ENCODE peak calls at places on chromosomes 2 and 18, in ten cellular contexts. V is aorta; P is A549; A is small intestine; X is astrocyte; H is pancreas; Y is CD8-positive, alpha-beta memory T cell; O is CD8-positive, alpha-beta T cell; D is stomach; U is right lobe of liver. W is an unnamed sample. For H3K4me1, the result is how much of the 10 kb centered on the place peaks cover.

GRCh38 chr2:225788571-225788970 is 389.1 kb downstream of the NYAP2 start:
- DNase-seq in D (no peak), O (no peak), Y (no peak), U (no peak), V (no peak), X (no peak), A (no peak), P (no peak), H (no peak), W (no peak)

GRCh38 chr2:213104089-213104902 is 47.1 kb downstream of the IKZF2 start:
- DNase-seq in V (no peak), P (no peak), Y (peak), X (peak), O (no peak), U (no peak), A (no peak), D (no peak), H (no peak), W (no peak)

GRCh38 chr18:55365342-55365741 is 222.7 kb downstream of the TCF4 start:
- DNase-seq in D (no peak), P (no peak), X (no peak), O (no peak), Y (no peak), V (no peak), U (no peak), A (no peak), H (no peak), W (no peak)

GRCh38 chr2:224594840-224595239 is 9.7 kb upstream of the CUL3 start:
- DNase-seq in H (no peak), U (no peak), O (no peak), X (no peak), Y (no peak), P (no peak), V (no peak), D (no peak), A (no peak), W (no peak)

GRCh38 chr2:20450201-20451108 is 3.6 kb downstream of the RHOB start:
- DNase-seq in P (peak), V (peak), Y (no peak), H (no peak), O (no peak), X (peak), U (peak), D (peak), A (peak), W (no peak)

GRCh38 chr18:46712406-46712805 is 44.4 kb downstream of the ST8SIA5 start:
- DNase-seq in D (no peak), A (no peak), X (peak), P (no peak), O (no peak), Y (no peak), U (no peak), V (no peak), H (no peak), W (no peak)

GRCh38 chr2:100799701-100800100 is 20.2 kb upstream of the NPAS2 start:
- DNase-seq in H (no peak), O (no peak), X (no peak), U (no peak), D (no peak), Y (no peak), P (no peak), V (no peak), A (no peak), W (no peak)

GRCh38 chr2:226911932-226912331 is 76.1 kb downstream of the RHBDD1 start:
- DNase-seq in X (peak), U (no peak), V (no peak), O (no peak), H (no peak), A (no peak), D (no peak), P (no peak), Y (no peak), W (no peak)

GRCh38 chr2:9420495-9420894 is 2.8 kb downstream of the ITGB1BP1 start:
- DNase-seq in O (no peak), P (no peak), U (no peak), D (no peak), V (no peak), X (no peak), H (no peak), A (no peak), Y (no peak), W (no peak)

DNA sequence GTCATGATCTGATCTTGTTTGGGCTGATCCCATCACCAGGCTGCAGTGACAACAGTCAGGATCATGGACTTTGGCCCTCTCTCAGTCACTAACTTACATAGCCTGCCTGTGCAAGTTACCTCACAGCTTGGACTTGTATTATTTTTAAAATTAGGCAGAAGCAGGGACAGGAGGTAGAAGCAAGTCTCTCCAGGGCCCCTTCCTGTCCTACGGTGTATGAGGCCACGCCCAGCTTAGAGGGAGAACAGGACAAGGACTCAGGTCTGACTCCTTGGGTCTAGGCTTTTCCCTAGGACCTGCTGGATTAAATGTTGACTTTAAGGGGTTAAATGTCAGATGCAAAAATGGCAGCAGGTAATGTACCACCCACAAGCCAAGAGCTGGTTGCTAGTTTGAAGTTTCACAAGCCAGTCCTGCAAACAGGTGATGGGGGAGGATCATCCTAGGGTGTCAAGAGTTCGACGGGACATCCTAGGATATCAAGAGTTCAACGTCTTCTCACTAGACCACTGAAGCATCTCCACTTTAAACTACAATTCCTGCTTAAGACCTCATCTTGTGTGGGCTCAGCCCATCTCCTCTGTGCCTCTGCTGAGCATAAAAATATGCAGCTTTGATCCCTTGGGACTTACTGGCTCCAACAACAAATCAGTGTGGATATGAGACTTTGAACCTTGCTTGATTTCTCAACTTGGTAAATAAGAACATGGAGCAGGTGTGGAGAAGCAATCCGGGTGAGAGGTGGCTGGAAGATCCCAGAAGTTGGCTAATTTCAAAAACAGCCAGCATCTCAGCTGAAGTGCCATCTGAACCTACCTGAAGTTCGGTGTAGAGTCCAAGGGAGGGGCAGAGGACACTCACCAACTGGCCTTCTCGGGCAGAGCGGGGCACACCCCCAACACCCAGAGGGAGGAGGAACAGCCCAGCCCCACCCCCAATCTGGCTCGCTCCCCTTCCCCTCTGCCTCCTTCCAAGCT is 39.5 kb downstream of the SFXN5 start:
- DNase-seq in V (no peak), U (peak), X (no peak), D (no peak), O (no peak), Y (no peak), A (peak), P (peak), H (no peak), W (no peak)
- H3K4me1 ChIP-seq in V (under half), U (under half), X (under half), D (under half), O (under half), Y (under half), A (under half), P (under half), H (under half), W (under half)

DNA sequence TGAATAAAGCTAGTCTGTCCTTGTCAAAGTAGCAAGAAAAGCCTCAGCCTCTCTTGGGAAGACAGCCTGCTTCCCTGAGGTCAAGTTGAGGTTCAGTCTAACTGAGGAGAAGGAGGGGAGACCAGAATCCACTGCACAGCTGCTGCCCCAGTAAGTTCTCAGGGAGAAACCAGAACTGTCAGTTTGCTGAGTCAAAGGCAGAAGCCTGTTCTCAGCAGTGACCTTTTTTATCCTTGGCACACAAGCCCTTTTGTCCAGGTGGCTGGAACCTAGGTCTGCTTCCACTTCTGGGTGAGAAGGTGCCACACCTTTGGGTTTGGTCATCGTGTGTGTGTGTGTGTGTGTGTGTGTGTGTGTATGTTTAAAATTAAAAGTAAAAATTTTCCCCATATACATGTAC is 15.1 kb downstream of the INPP4A start:
- DNase-seq in H (no peak), P (no peak), D (peak), A (no peak), V (no peak), O (no peak), Y (no peak), U (peak), X (no peak), W (no peak)
- H3K4me1 ChIP-seq in H (under half), P (half or more), D (under half), A (under half), V (under half), O (half or more), Y (half or more), U (under half), X (under half), W (half or more)

GRCh38 chr2:191023235-191023679 is 9.3 kb upstream of the STAT1 start:
- DNase-seq in Y (peak), O (no peak), V (no peak), H (no peak), A (peak), U (no peak), D (no peak), P (no peak), X (no peak), W (no peak)

GRCh38 chr2:191025155-191025554 is 11.2 kb upstream of the STAT1 start:
- DNase-seq in O (no peak), D (no peak), P (no peak), H (no peak), A (no peak), U (no peak), V (no peak), X (no peak), Y (no peak), W (no peak)

GRCh38 chr2:191030521-191031154 is 16.7 kb upstream of the STAT1 start:
- DNase-seq in A (peak), H (peak), U (no peak), X (peak), Y (peak), D (no peak), V (no peak), O (peak), P (peak), W (peak)

GRCh38 chr2:191029280-191029908 is 15.4 kb upstream of the STAT1 start:
- DNase-seq in X (no peak), Y (no peak), A (no peak), O (no peak), U (no peak), H (no peak), D (no peak), V (no peak), P (no peak), W (peak)

DNA sequence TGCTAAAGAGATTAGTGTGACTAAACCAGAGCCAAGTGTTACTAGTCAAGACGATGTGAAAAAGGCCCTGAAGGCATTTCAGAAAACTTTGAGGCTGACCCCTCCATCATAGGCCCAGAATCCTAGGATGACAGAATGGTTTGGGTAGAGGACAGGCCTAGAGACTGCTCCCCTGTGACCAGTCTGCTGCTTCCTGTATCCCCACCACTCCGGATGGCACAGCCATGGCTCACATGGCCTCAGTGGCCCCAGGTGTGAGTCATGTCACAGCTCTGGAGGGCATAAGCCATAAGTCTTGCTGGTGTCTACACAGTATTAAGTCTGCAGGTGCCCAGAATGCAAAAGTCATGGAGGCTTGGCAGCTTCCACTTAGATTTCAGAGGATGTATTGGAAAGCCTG is 12.4 kb upstream of the STAT1 start:
- DNase-seq in D (no peak), Y (no peak), A (no peak), V (no peak), U (no peak), P (no peak), H (no peak), X (no peak), O (no peak), W (no peak)
- H3K4me1 ChIP-seq in D (under half), Y (half or more), A (under half), V (under half), U (under half), P (under half), H (under half), X (under half), O (under half), W (half or more)

GRCh38 chr18:74266161-74266560 is 25.6 kb downstream of the CYB5A start:
- DNase-seq in A (peak), V (no peak), O (no peak), U (no peak), P (peak), H (no peak), X (peak), Y (no peak), D (no peak), W (no peak)
- H3K4me1 ChIP-seq in A (under half), V (under half), O (under half), U (under half), P (under half), H (under half), X (under half), Y (under half), D (under half), W (under half)

DNA sequence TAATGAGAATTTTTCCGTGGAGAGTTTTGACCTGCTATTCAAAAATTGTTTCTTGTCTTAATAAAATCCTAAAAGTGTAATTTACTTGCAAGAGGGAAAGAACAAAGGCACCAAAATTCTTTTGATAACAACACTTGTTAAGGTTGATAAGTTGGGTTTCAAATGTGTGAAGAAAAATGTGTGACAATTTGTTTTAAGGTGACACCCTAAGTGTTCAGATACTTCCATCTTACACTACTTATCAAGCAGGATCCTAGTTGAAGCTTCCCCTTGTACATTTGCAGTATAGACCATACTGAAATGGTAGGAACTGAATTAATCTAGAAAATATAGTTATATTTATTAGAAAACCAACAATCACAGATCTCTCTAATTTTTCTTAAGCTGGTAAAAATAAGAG is 204.6 kb downstream of the ARHGAP15 start:
- DNase-seq in H (no peak), U (no peak), X (no peak), P (no peak), V (no peak), O (no peak), A (no peak), D (no peak), Y (no peak), W (no peak)
- H3K4me1 ChIP-seq in H (under half), U (under half), X (under half), P (under half), V (under half), O (under half), A (under half), D (under half), Y (under half), W (under half)

DNA sequence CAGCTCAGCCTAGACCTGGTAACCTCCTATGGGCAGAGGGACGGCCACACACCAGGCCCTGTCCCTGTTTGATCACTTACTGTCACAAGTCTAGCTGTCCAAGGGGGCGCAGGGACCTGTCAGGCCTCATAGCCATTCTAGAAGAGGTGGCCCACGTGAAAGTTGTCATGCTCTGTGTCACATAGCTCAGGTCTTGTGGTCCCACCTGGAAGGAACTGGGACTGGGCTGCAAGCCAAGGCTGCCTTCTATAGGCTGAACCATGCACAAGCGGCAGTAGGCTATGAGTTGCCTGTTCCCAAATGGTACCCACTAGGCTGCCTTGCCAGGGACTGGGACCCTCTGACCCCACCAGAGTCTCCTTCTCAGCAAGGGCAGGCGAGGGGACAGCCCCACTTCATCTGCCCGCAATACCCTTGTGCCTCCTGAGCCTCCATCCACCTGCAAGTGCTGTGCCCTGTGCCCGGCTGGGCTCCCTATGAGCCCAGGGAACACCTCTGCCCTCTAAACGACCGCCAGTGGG is 177.5 kb downstream of the ANAPC1 start:
- DNase-seq in V (no peak), X (no peak), O (no peak), H (no peak), P (no peak), Y (no peak), D (no peak), A (no peak), U (peak), W (no peak)
- H3K4me1 ChIP-seq in V (under half), X (under half), O (under half), H (under half), P (under half), Y (under half), D (under half), A (under half), U (under half), W (under half)

DNA sequence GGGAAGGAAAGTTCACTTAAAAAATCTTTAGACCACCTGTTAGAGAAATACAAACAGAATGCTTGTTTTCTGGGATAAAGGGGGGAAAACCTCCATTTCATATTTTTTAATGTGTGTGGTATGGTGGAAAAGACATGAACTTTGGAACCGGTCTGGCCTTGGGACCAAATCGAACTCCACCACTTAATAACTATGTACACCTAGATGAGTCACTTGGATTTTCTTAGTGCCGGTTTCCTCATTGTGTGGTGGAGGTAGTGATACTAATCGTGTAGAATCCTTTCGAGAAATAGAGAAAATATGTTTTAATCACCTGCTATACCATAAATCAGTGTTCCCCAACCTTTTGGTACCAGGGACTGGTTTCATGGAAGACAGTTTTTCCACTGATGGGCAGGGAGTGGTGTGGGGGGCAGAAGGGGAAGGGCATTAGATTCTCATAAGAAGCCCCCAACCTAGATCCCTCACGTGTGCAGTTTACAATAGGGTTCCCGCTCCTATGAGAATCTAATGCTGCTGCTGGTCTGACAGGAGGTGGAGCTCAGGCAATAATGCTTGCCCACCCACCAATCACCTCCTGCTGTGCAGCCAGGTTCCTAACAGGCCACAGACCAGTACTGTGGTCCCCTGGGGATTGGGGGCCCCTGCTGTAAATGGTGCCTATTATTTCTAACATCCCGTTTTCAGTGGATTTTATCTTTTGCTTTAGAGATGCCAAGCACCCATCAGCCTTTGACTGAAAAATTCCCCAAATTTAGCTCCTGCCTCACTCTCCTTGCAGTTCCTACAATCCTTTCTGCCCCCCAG is 308.8 kb downstream of the PRKCE start:
- DNase-seq in A (peak), P (peak), D (no peak), H (no peak), Y (no peak), U (no peak), X (no peak), V (no peak), O (no peak), W (no peak)
- H3K4me1 ChIP-seq in A (under half), P (half or more), D (under half), H (under half), Y (under half), U (under half), X (under half), V (under half), O (under half), W (under half)

GRCh38 chr2:134924912-134925311 is 6.3 kb downstream of the CCNT2 start:
- DNase-seq in V (no peak), Y (no peak), U (no peak), O (no peak), D (no peak), H (no peak), X (no peak), P (no peak), A (peak), W (no peak)
- H3K4me1 ChIP-seq in V (under half), Y (half or more), U (under half), O (half or more), D (half or more), H (half or more), X (under half), P (half or more), A (under half), W (under half)

GRCh38 chr2:85737961-85738360 is 15.8 kb upstream of the ATOH8 start:
- DNase-seq in X (no peak), H (no peak), V (no peak), O (no peak), U (no peak), Y (no peak), P (no peak), A (no peak), D (no peak), W (no peak)

GRCh38 chr2:85735691-85736090 is 18.1 kb upstream of the ATOH8 start:
- DNase-seq in V (no peak), P (no peak), D (no peak), X (no peak), A (no peak), O (no peak), U (no peak), Y (no peak), H (no peak), W (no peak)

GRCh38 chr2:85734942-85735608 is 18.7 kb upstream of the ATOH8 start:
- DNase-seq in V (no peak), Y (no peak), U (no peak), O (no peak), H (no peak), P (no peak), D (no peak), A (no peak), X (peak), W (no peak)

GRCh38 chr2:85736456-85737355 is 17.1 kb upstream of the ATOH8 start:
- DNase-seq in Y (no peak), O (no peak), A (no peak), U (no peak), V (no peak), P (no peak), D (no peak), X (no peak), H (no peak), W (no peak)

GRCh38 chr2:85737481-85737880 is 16.3 kb upstream of the ATOH8 start:
- DNase-seq in D (peak), U (peak), V (peak), O (no peak), P (peak), X (peak), A (no peak), H (no peak), Y (no peak), W (no peak)
- H3K4me1 ChIP-seq in D (under half), U (under half), V (under half), O (under half), P (under half), X (under half), A (under half), H (under half), Y (under half), W (under half)

GRCh38 chr2:12732663-12733062 is 15.9 kb downstream of the TRIB2 start:
- DNase-seq in Y (no peak), U (peak), H (peak), O (no peak), D (no peak), P (no peak), A (no peak), X (no peak), V (no peak), W (no peak)
- H3K4me1 ChIP-seq in Y (half or more), U (under half), H (under half), O (half or more), D (under half), P (under half), A (under half), X (under half), V (under half), W (half or more)